ENCODE peak calls at places on chromosomes 11 and 22, in five cellular contexts. M, I, Z, O and V are unnamed samples.

GRCh38 chr11:17382046-17382728 is 6.3 kb downstream of the KCNJ11 start:
- DNase-seq in M (no peak), I (no peak), Z (no peak), O (no peak), V (no peak)

GRCh38 chr11:3674189-3674588 is 3.0 kb upstream of the CHRNA10 start:
- DNase-seq in M (no peak), I (no peak), Z (no peak), O (no peak), V (peak)

GRCh38 chr11:112786886-112787530 is 174.2 kb upstream of the NCAM1 start:
- DNase-seq in M (no peak), I (no peak), Z (no peak), O (no peak), V (no peak)

GRCh38 chr11:113529606-113530005 is 54.4 kb upstream of the DRD2 start:
- DNase-seq in M (no peak), I (no peak), Z (no peak), O (no peak), V (no peak)

GRCh38 chr11:42595856-42596255 is 715.9 kb upstream of the API5 start:
- DNase-seq in M (no peak), I (peak), Z (no peak), O (no peak), V (no peak)

GRCh38 chr11:125637840-125638239 is 12.9 kb downstream of the CHEK1 start:
- DNase-seq in M (no peak), I (no peak), Z (no peak), O (no peak), V (no peak)

GRCh38 chr22:46010177-46010867 is 33.4 kb upstream of the WNT7B start:
- DNase-seq in M (no peak), I (no peak), Z (no peak), O (no peak), V (no peak)

GRCh38 chr11:35088226-35088625 is 50.7 kb upstream of the CD44 start:
- DNase-seq in M (no peak), I (no peak), Z (no peak), O (no peak), V (no peak)

GRCh38 chr11:109305009-109305408 is 117.0 kb upstream of the C11orf87 start:
- DNase-seq in M (no peak), I (no peak), Z (no peak), O (no peak), V (no peak)

GRCh38 chr11:96863520-96863919 is 473.7 kb downstream of the JRKL start:
- DNase-seq in M (no peak), I (no peak), Z (no peak), O (no peak), V (no peak)

GRCh38 chr11:68579455-68579854 is 104.9 kb upstream of the GAL start:
- DNase-seq in M (no peak), I (no peak), Z (no peak), O (no peak), V (no peak)

GRCh38 chr11:130037881-130038601 is 31.7 kb upstream of the APLP2 start:
- DNase-seq in M (no peak), I (peak), Z (no peak), O (no peak), V (peak)

GRCh38 chr11:32911413-32911812 is 18.8 kb downstream of the QSER1 start:
- DNase-seq in M (no peak), I (no peak), Z (no peak), O (no peak), V (no peak)

GRCh38 chr11:73469401-73469800 is 93.2 kb downstream of the RELT start:
- DNase-seq in M (no peak), I (no peak), Z (no peak), O (no peak), V (no peak)

GRCh38 chr11:34185926-34186841 is 80.8 kb downstream of the NAT10 start:
- DNase-seq in M (no peak), I (peak), Z (no peak), O (no peak), V (no peak)